ENCODE peak calls at places on chromosome 7, in five cellular contexts. A is choroid plexus epithelial cell; Y is amniotic stem cell; M is stimulated activated CD8-positive, alpha-beta memory T cell treated with anti-CD3 and anti-CD28 coated beads, Interleukin-15, amount 100 ng/mL, for 24 hours; L is neural progenitor cell. Z is an unnamed sample.

GRCh38 chr7:129074994-129075393 is 20.1 kb upstream of the TNPO3 start:
- DNase-seq in A (no peak), Y (no peak), M (no peak), L (no peak), Z (no peak)

GRCh38 chr7:106523482-106523881 is 137.5 kb downstream of the CCDC71L start:
- DNase-seq in A (peak; percentile 6), Y (no peak), M (no peak), L (no peak), Z (no peak)

GRCh38 chr7:88005191-88005590 is 71.1 kb downstream of the ADAM22 start:
- DNase-seq in A (no peak), Y (no peak), M (no peak), L (no peak), Z (no peak)

GRCh38 chr7:23918856-23919255 is 208.8 kb downstream of the STK31 start:
- DNase-seq in A (peak; percentile 44), Y (no peak), M (no peak), L (no peak), Z (no peak)

GRCh38 chr7:142420554-142421362 is 162.9 kb upstream of the PRSS58 start:
- DNase-seq in A (peak; percentile 65), Y (no peak), M (no peak), L (peak; percentile 41), Z (no peak)

GRCh38 chr7:42237162-42237821 is at the start of gene GLI3:
- DNase-seq in A (peak; percentile 95), Y (peak; percentile 88), M (no peak), L (peak; percentile 96), Z (peak; percentile 89)

GRCh38 chr7:66957595-66958290 is 36.7 kb downstream of the TMEM248 start:
- DNase-seq in A (no peak), Y (no peak), M (no peak), L (no peak), Z (no peak)

GRCh38 chr7:85764034-85764433 is 577.2 kb upstream of the SEMA3D start:
- DNase-seq in A (no peak), Y (no peak), M (no peak), L (no peak), Z (no peak)

GRCh38 chr7:69780377-69780776 is 182.1 kb downstream of the AUTS2 start:
- DNase-seq in A (peak; percentile 12), Y (no peak), M (no peak), L (peak; percentile 35), Z (no peak)

GRCh38 chr7:2576742-2577491 is 18.1 kb downstream of the IQCE start:
- DNase-seq in A (no peak), Y (no peak), M (no peak), L (no peak), Z (no peak)

GRCh38 chr7:29622335-29623265 is 59.0 kb downstream of the PRR15 start:
- DNase-seq in A (peak; percentile 86), Y (peak; percentile 87), M (no peak), L (no peak), Z (no peak)

GRCh38 chr7:51234139-51234538 is 82.5 kb downstream of the COBL start:
- DNase-seq in A (no peak), Y (no peak), M (no peak), L (no peak), Z (no peak)

GRCh38 chr7:114086491-114086905 is 167.7 kb upstream of the PPP1R3A start:
- DNase-seq in A (no peak), Y (no peak), M (no peak), L (peak; percentile 53), Z (peak; percentile 71)

GRCh38 chr7:73977626-73978618 is 50.1 kb upstream of the ELN start:
- DNase-seq in A (no peak), Y (no peak), M (no peak), L (no peak), Z (no peak)

GRCh38 chr7:73909051-73909941 is 48.3 kb downstream of the TMEM270 start:
- DNase-seq in A (no peak), Y (no peak), M (no peak), L (no peak), Z (no peak)

GRCh38 chr7:102840404-102840803 is 72.4 kb upstream of the LRRC17 start:
- DNase-seq in A (no peak), Y (no peak), M (no peak), L (no peak), Z (no peak)

GRCh38 chr7:139016931-139017511 is 18.8 kb downstream of the ZC3HAV1L start:
- DNase-seq in A (peak; percentile 88), Y (peak; percentile 33), M (no peak), L (peak; percentile 79), Z (no peak)

GRCh38 chr7:121800916-121801675 is 71.9 kb upstream of the PTPRZ1 start:
- DNase-seq in A (no peak), Y (no peak), M (no peak), L (no peak), Z (no peak)